ENCODE peak calls at places on chromosome 21, in nine cellular contexts. I is Peyer's patch, Q is tibial artery, T is endodermal cell, Z is mucosa of descending colon, D is upper lobe of right lung, G is heart right ventricle, O is OCI-LY7, V is tibial nerve. N is an unnamed sample. For H3K36me3, the result is how much of the 10 kb centered on the place peaks cover.

GRCh38 chr21:33854604-33855003 is 61.0 kb downstream of the ATP5PO start:
- DNase-seq in I (no peak), Q (no peak), T (no peak), Z (no peak), D (no peak), G (no peak), O (no peak), V (no peak), N (no peak)

GRCh38 chr21:34996304-34997081 is 52.6 kb downstream of the RUNX1 start:
- DNase-seq in I (no peak), Q (peak), T (no peak), Z (no peak), D (peak), G (no peak), O (no peak), V (peak), N (no peak)

GRCh38 chr21:37759777-37760176 is 156.5 kb downstream of the KCNJ6 start:
- DNase-seq in I (no peak), Q (no peak), T (peak), Z (no peak), D (no peak), G (no peak), O (no peak), V (no peak), N (no peak)

GRCh38 chr21:37848721-37849490 is 67.4 kb downstream of the KCNJ6 start:
- DNase-seq in I (no peak), Q (no peak), T (no peak), Z (no peak), D (no peak), G (no peak), O (no peak), V (no peak), N (no peak)

GRCh38 chr21:29376556-29376955 is 77.8 kb downstream of the BACH1 start:
- DNase-seq in I (peak), Q (peak), T (peak), Z (peak), D (peak), G (peak), O (peak), V (peak), N (peak)

GRCh38 chr21:33642896-33643657 is 776 bp downstream of the ITSN1 start:
- DNase-seq in I (no peak), Q (peak), T (peak), Z (peak), D (peak), G (peak), O (peak), V (no peak), N (peak)

GRCh38 chr21:14603202-14603601 is 57.1 kb upstream of the SAMSN1 start:
- DNase-seq in I (no peak), Q (no peak), T (no peak), Z (no peak), D (no peak), G (no peak), O (no peak), V (no peak), N (no peak)

GRCh38 chr21:14755086-14755485 is 209.0 kb upstream of the SAMSN1 start:
- DNase-seq in I (no peak), Q (no peak), T (no peak), Z (no peak), D (no peak), G (no peak), O (no peak), V (no peak), N (no peak)

GRCh38 chr21:43926196-43926595 is 61.2 kb downstream of the AGPAT3 start:
- DNase-seq in I (no peak), Q (no peak), T (no peak), Z (no peak), D (no peak), G (no peak), O (no peak), V (no peak), N (no peak)

GRCh38 chr21:15706686-15707085 is 23.1 kb upstream of the USP25 start:
- DNase-seq in I (no peak), Q (no peak), T (peak), Z (peak), D (no peak), G (no peak), O (no peak), V (no peak), N (no peak)

GRCh38 chr21:15495965-15496364 is 233.8 kb upstream of the USP25 start:
- DNase-seq in I (no peak), Q (no peak), T (peak), Z (no peak), D (no peak), G (no peak), O (no peak), V (no peak), N (no peak)

GRCh38 chr21:46667191-46667734 is 31.8 kb downstream of the PRMT2 start:
- DNase-seq in I (no peak), Q (no peak), T (peak), Z (no peak), D (no peak), G (no peak), O (no peak), V (no peak), N (no peak)

GRCh38 chr21:28537371-28538079 is 455.2 kb downstream of the LTN1 start:
- DNase-seq in I (no peak), Q (no peak), T (no peak), Z (no peak), D (no peak), G (no peak), O (no peak), V (no peak), N (no peak)

GRCh38 chr21:31088196-31088751 is 50.0 kb upstream of the KRTAP19-8 start:
- DNase-seq in I (no peak), Q (no peak), T (no peak), Z (no peak), D (no peak), G (no peak), O (no peak), V (no peak), N (no peak)

GRCh38 chr21:38386967-38387366 is 111.3 kb downstream of the ERG start:
- DNase-seq in I (no peak), Q (no peak), T (no peak), Z (no peak), D (no peak), G (no peak), O (no peak), V (no peak), N (no peak)

DNA sequence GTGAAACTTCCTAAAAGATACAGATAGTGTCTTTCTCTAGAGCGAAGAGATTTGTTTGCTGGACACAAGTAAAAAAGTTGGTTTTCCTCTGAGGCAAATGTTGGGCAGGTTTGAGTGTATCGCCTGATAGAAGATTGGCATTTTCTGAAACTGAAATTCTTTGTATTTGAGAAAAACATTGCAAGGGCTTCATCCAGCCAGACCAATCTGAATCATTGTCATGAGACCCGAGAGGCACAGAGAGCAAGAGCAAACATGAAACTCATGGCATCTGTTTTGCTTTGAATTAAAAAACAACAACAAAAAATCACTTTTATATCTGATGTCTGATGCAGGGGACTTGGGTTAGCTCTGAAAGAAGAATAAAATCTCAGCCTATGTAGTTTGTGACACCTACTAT is 379.3 kb upstream of the NCAM2 start:
- DNase-seq in I (no peak), Q (no peak), T (no peak), Z (no peak), D (no peak), G (no peak), O (no peak), V (no peak), N (no peak)
- TF ChIP-seq CTCF in I (no peak), Q (no peak), T (no peak), Z (no peak), D (no peak), G (no peak), O (no peak), V (no peak), N (no peak)

DNA sequence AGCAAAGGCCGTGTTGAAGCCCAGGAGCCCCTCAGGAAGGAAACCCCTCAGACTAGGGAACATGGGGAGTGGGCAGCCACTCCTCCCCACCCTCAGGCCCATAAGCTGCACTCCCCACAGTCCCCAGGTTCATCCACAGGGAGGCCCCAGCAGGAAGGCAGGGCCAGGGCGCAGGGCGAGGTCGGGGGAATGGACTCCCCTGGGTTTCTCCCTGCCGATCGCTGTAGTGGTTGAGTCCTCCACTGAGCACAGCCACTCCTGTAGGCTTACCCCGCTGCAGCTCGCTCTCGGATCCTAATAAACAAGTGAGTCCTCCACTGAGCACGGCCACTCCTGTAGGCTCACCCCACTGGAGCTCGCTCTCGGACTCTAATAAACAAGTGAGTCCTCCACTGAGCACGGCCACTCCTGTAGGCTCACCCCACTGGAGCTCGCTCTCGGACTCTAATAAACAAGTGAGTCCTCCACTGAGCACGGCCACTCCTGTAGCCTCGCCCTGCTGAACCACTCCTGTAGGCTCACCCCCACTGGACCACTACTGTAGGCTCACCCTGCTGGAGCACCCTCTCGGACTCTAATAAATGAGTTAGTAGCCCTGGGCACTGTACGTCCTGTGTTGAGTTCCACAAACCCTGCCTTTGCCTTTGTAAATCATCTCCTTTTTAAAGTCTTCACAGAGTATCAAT is 16.2 kb upstream of the COL18A1 start:
- DNase-seq in I (no peak), Q (no peak), T (no peak), Z (no peak), D (peak), G (no peak), O (no peak), V (no peak), N (no peak)
- H3K4me3 ChIP-seq in I (no peak), Q (no peak), T (no peak), Z (no peak), D (no peak), G (no peak), O (no peak), V (no peak), N (no peak)

GRCh38 chr21:32317726-32318125 is 19.1 kb downstream of the MRAP start:
- DNase-seq in I (no peak), Q (no peak), T (no peak), Z (no peak), D (no peak), G (no peak), O (no peak), V (no peak), N (no peak)

GRCh38 chr21:32320059-32320458 is 21.4 kb downstream of the MRAP start:
- DNase-seq in I (no peak), Q (no peak), T (no peak), Z (no peak), D (no peak), G (no peak), O (no peak), V (no peak), N (no peak)

GRCh38 chr21:32316363-32317215 is 17.9 kb downstream of the MRAP start:
- DNase-seq in I (no peak), Q (no peak), T (no peak), Z (no peak), D (no peak), G (no peak), O (no peak), V (no peak), N (no peak)

GRCh38 chr21:32320726-32321125 is 22.1 kb downstream of the MRAP start:
- DNase-seq in I (no peak), Q (no peak), T (no peak), Z (no peak), D (no peak), G (no peak), O (no peak), V (no peak), N (no peak)

DNA sequence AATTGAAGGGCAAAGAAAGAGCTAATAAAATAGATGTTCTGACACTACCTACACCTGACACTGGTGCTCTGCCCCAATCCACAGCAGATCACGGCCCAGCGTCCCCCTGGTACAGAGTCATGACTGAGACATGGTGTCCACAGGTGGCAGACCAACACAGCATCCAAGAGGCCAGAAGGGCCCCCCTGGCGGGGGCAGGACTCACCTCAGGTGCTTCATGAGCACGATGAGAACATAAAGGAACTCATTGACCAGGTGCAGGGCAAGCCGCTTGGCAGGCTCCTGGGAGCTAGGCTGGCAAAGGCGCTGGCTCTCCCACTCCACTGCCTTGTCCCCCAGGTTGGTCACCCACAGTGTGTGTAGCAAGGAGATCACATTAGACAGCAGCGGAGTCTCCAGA is 20.4 kb downstream of the MRAP start:
- DNase-seq in I (no peak), Q (no peak), T (peak), Z (no peak), D (no peak), G (no peak), O (no peak), V (no peak), N (no peak)
- H3K36me3 ChIP-seq in I (under half), Q (half or more), T (half or more), Z (under half), D (half or more), G (under half), O (half or more), V (under half), N (half or more)

GRCh38 chr21:45504516-45505415 is 37.5 kb downstream of the SLC19A1 start:
- DNase-seq in I (no peak), Q (no peak), T (peak), Z (no peak), D (peak), G (peak), O (no peak), V (no peak), N (no peak)
- TF ChIP-seq CTCF in I (no peak), Q (no peak), T (no peak), Z (no peak), D (no peak), G (no peak), O (no peak), V (no peak), N (no peak)

GRCh38 chr21:36744190-36744559 is 45.3 kb downstream of the SIM2 start:
- DNase-seq in I (no peak), Q (no peak), T (no peak), Z (no peak), D (no peak), G (no peak), O (no peak), V (no peak), N (no peak)
- H3K4me3 ChIP-seq in I (no peak), Q (no peak), T (no peak), Z (no peak), D (no peak), G (no peak), O (no peak), V (no peak), N (no peak)

GRCh38 chr21:42768324-42769121 is 110.8 kb downstream of the WDR4 start:
- DNase-seq in I (no peak), Q (no peak), T (no peak), Z (no peak), D (no peak), G (no peak), O (no peak), V (no peak), N (no peak)

GRCh38 chr21:42767561-42767835 is 111.8 kb downstream of the WDR4 start:
- DNase-seq in I (no peak), Q (no peak), T (no peak), Z (no peak), D (no peak), G (no peak), O (no peak), V (no peak), N (no peak)

GRCh38 chr21:42769820-42770716 is 109.3 kb downstream of the WDR4 start:
- DNase-seq in I (no peak), Q (no peak), T (no peak), Z (no peak), D (no peak), G (no peak), O (no peak), V (no peak), N (no peak)

GRCh38 chr21:42770717-42771502 is 108.4 kb downstream of the WDR4 start:
- DNase-seq in I (no peak), Q (no peak), T (no peak), Z (no peak), D (no peak), G (no peak), O (no peak), V (no peak), N (no peak)

DNA sequence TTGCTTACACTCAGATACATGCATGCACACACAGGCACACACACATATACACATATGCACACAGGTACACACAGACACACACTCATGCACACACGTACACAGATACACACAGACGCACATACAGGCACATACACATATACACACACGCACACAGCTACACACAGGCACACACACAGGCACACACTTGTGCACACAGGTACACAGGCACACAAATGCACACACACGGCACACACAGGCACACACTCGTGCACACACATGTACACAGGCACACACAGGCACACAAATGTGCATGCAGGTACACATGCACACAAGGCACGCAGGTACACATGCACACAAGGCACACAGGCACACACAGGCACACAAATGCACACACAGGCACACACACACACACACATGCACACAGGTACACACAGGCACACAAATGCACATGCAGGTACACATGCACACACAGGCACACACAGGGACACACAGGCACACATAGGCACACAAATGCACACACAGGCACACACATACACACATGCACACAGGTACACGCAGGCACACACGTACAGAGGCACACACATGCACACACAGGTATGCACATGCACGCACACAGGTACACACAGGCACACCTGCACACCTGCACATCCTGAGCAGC is 110.0 kb downstream of the WDR4 start:
- DNase-seq in I (no peak), Q (no peak), T (no peak), Z (no peak), D (no peak), G (no peak), O (no peak), V (no peak), N (no peak)
- H3K36me3 ChIP-seq in I (under half), Q (under half), T (half or more), Z (under half), D (under half), G (under half), O (under half), V (under half), N (under half)

GRCh38 chr21:41899431-41900202 is 20.5 kb upstream of the PRDM15 start:
- DNase-seq in I (no peak), Q (no peak), T (no peak), Z (no peak), D (no peak), G (no peak), O (no peak), V (no peak), N (no peak)
- TF ChIP-seq CTCF in I (no peak), Q (no peak), T (no peak), Z (no peak), D (no peak), G (no peak), O (no peak), V (no peak), N (no peak)

GRCh38 chr21:42188663-42189062 is 30.3 kb upstream of the ABCG1 start:
- DNase-seq in I (no peak), Q (no peak), T (no peak), Z (no peak), D (no peak), G (no peak), O (peak), V (no peak), N (no peak)
- H3K4me3 ChIP-seq in I (no peak), Q (no peak), T (no peak), Z (no peak), D (no peak), G (no peak), O (peak), V (no peak), N (no peak)

GRCh38 chr21:42001781-42002180 is 8.4 kb downstream of the ZBTB21 start:
- DNase-seq in I (no peak), Q (no peak), T (no peak), Z (no peak), D (no peak), G (no peak), O (no peak), V (no peak), N (no peak)
- H3K36me3 ChIP-seq in I (under half), Q (under half), T (half or more), Z (under half), D (under half), G (under half), O (half or more), V (under half), N (under half)

GRCh38 chr21:17270234-17270633 is 242.6 kb upstream of the CXADR start:
- DNase-seq in I (no peak), Q (peak), T (no peak), Z (peak), D (no peak), G (no peak), O (peak), V (peak), N (no peak)
- TF ChIP-seq CTCF in I (no peak), Q (peak), T (peak), Z (no peak), D (peak), G (peak), O (peak), V (peak), N (no peak)

N was measured in GM06990.